ENCODE peak calls at places on chromosome 10, in six cellular contexts. Z is activated T-helper 1 cell treated with anti-CD3 and anti-CD28 coated beads, Interleukin-2, amount 50 U/mL, for 16 hours; Y is Calu3; R is endothelial cell; E is GM13976; K is NCI-H1092 treated with DMSO at 0.1 percent for 48 hours. A is an unnamed sample.
A peak's percentile ranks its signal among the peaks of the same experiment; 100 is the strongest.

GRCh38 chr10:19294233-19294632 is 245.6 kb downstream of the MALRD1 start:
- DNase-seq in E (no peak), Z (no peak), Y (no peak), R (no peak), K (no peak), A (no peak)

GRCh38 chr10:90859321-90859751 is 1.5 kb upstream of the HTR7 start:
- DNase-seq in Y (no peak), E (no peak), Z (no peak), K (no peak), R (no peak), A (no peak)

GRCh38 chr10:14601872-14602725 is 172.6 kb downstream of the FAM107B start:
- DNase-seq in K (no peak), Y (peak; percentile 72), E (peak; percentile 67), Z (peak; percentile 28), R (no peak), A (peak; percentile 68)

GRCh38 chr10:77782328-77783061 is 144.1 kb downstream of the DLG5 start:
- DNase-seq in K (no peak), Z (no peak), R (no peak), E (no peak), Y (no peak), A (no peak)

GRCh38 chr10:34907743-34908425 is 92.8 kb upstream of the PARD3 start:
- DNase-seq in K (no peak), E (no peak), R (no peak), Z (no peak), Y (no peak), A (no peak)

GRCh38 chr10:105391670-105392331 is 750.7 kb downstream of the SORCS3 start:
- DNase-seq in Y (no peak), K (no peak), E (no peak), R (no peak), Z (no peak), A (no peak)

GRCh38 chr10:132679640-132680039 is 106.3 kb downstream of the NKX6-2 start:
- DNase-seq in R (no peak), E (no peak), Z (no peak), Y (no peak), K (no peak), A (no peak)

GRCh38 chr10:30756896-30757295 is 127.3 kb upstream of the LYZL2 start:
- DNase-seq in K (no peak), E (no peak), Z (no peak), R (no peak), Y (no peak), A (no peak)

GRCh38 chr10:3655528-3655927 is 129.5 kb downstream of the KLF6 start:
- DNase-seq in Y (no peak), K (no peak), E (no peak), Z (no peak), R (no peak), A (peak; percentile 69)

GRCh38 chr10:124313374-124313773 is 105.3 kb downstream of the OAT start:
- DNase-seq in Y (no peak), R (no peak), E (no peak), K (no peak), Z (no peak), A (no peak)

GRCh38 chr10:91410638-91411367 is 659 bp downstream of the HECTD2 start:
- DNase-seq in Y (no peak), Z (no peak), K (peak; percentile 63), R (no peak), E (peak; percentile 19), A (peak; percentile 11)

GRCh38 chr10:23702977-23703414 is 264.1 kb downstream of the OTUD1 start:
- DNase-seq in R (peak; percentile 68), E (peak; percentile 34), Y (peak; percentile 74), Z (no peak), K (peak; percentile 30), A (peak; percentile 45)

GRCh38 chr10:103592186-103593021 is 98.9 kb downstream of the NEURL1 start:
- DNase-seq in K (peak; percentile 5), E (peak; percentile 89), Y (peak; percentile 57), Z (no peak), R (peak; percentile 68), A (peak; percentile 83)

GRCh38 chr10:126919426-126919825 is 14.2 kb downstream of the DOCK1 start:
- DNase-seq in K (no peak), R (no peak), Y (no peak), Z (no peak), E (no peak), A (no peak)

GRCh38 chr10:35934637-35934995 is 292.5 kb upstream of the FZD8 start:
- DNase-seq in Z (no peak), E (no peak), K (no peak), Y (no peak), R (no peak), A (no peak)

GRCh38 chr10:70430489-70431445 is 10.7 kb downstream of the NODAL start:
- DNase-seq in E (no peak), Z (no peak), K (no peak), R (no peak), Y (no peak), A (no peak)

GRCh38 chr10:84289521-84290200 is 38.7 kb upstream of the CCSER2 start:
- DNase-seq in E (no peak), K (no peak), Y (no peak), Z (no peak), R (no peak), A (no peak)

GRCh38 chr10:71278691-71279588 is 40.1 kb upstream of the SLC29A3 start:
- DNase-seq in K (peak; percentile 8), R (no peak), Y (no peak), E (no peak), Z (no peak), A (no peak)

GRCh38 chr10:130387936-130388580 is 251.9 kb downstream of the GLRX3 start:
- DNase-seq in Z (no peak), K (no peak), Y (no peak), R (no peak), E (no peak), A (no peak)

GRCh38 chr10:102603946-102604345 is 40.3 kb upstream of the TRIM8 start:
- DNase-seq in R (no peak), Y (no peak), E (no peak), K (no peak), Z (no peak), A (no peak)

GRCh38 chr10:24920907-24921881 is 31.2 kb downstream of the PRTFDC1 start:
- DNase-seq in Z (no peak), E (peak; percentile 43), Y (no peak), K (no peak), R (no peak), A (no peak)

GRCh38 chr10:114631678-114632417 is 26.2 kb downstream of the ABLIM1 start:
- DNase-seq in K (peak; percentile 41), Z (no peak), R (peak; percentile 43), Y (peak; percentile 39), E (peak; percentile 63), A (peak; percentile 55)

GRCh38 chr10:29248987-29249386 is 39.9 kb upstream of the LYZL1 start:
- DNase-seq in Z (no peak), K (no peak), Y (no peak), E (no peak), R (no peak), A (no peak)

GRCh38 chr10:86265236-86265876 is 101.2 kb downstream of the GRID1 start:
- DNase-seq in Z (no peak), Y (no peak), E (no peak), R (no peak), K (no peak), A (no peak)

GRCh38 chr10:112956631-112957350 is 6.7 kb downstream of the TCF7L2 start:
- DNase-seq in Z (no peak), K (no peak), Y (no peak), R (no peak), E (no peak), A (no peak)

GRCh38 chr10:46091080-46091833 is 45.2 kb upstream of the MSMB start:
- DNase-seq in Y (no peak), Z (no peak), K (no peak), E (no peak), R (no peak), A (no peak)

GRCh38 chr10:5511885-5512280 is 12.5 kb upstream of the CALML5 start:
- DNase-seq in K (no peak), R (no peak), E (no peak), Z (no peak), Y (no peak), A (no peak)

GRCh38 chr10:88004451-88004850 is 141.0 kb downstream of the PTEN start:
- DNase-seq in E (no peak), Y (no peak), Z (no peak), R (no peak), K (no peak), A (no peak)

GRCh38 chr10:104711167-104711765 is 70.2 kb downstream of the SORCS3 start:
- DNase-seq in Z (no peak), K (no peak), R (no peak), Y (no peak), E (no peak), A (no peak)

GRCh38 chr10:20935926-20936325 is 38.8 kb upstream of the NEBL start:
- DNase-seq in K (no peak), Z (no peak), Y (no peak), E (no peak), R (no peak), A (no peak)

GRCh38 chr10:21487416-21488180 is 37.9 kb downstream of the SKIDA1 start:
- DNase-seq in K (no peak), R (no peak), Z (no peak), Y (no peak), E (no peak), A (no peak)

GRCh38 chr10:63935705-63936104 is 414.5 kb downstream of the REEP3 start:
- DNase-seq in Y (no peak), Z (no peak), K (no peak), R (no peak), E (peak; percentile 7), A (peak; percentile 2)

GRCh38 chr10:77357611-77358010 is 280.0 kb downstream of the KCNMA1 start:
- DNase-seq in K (no peak), Z (no peak), E (no peak), Y (no peak), R (no peak), A (no peak)